ENCODE peak calls at places on chromosomes 6 and 20, in nine cellular contexts. U is pancreas; W is IMR-90; Z is fibroblast of lung; Q is sigmoid colon; F is heart left ventricle; G is HCT116; T is CD8-positive, alpha-beta T cell; C is colonic mucosa. S is an unnamed sample.

GRCh38 chr6:44008821-44009370 is 118.4 kb downstream of the MRPL14 start:
- DNase-seq in U (no peak), W (no peak), Z (no peak), Q (peak; percentile 28), F (no peak), G (no peak), T (no peak), C (no peak), S (no peak)

GRCh38 chr6:143772662-143773061 is 70.5 kb upstream of the LTV1 start:
- DNase-seq in U (no peak), W (no peak), Z (no peak), Q (no peak), F (no peak), G (no peak), T (no peak), C (no peak), S (no peak)

GRCh38 chr6:129102741-129103140 is 219.8 kb downstream of the LAMA2 start:
- DNase-seq in U (no peak), W (peak; percentile 42), Z (peak; percentile 79), Q (peak; percentile 76), F (peak; percentile 65), G (no peak), T (no peak), C (no peak), S (peak; percentile 55)

GRCh38 chr6:163814494-163815364 is 400.2 kb downstream of the QKI start:
- DNase-seq in U (no peak), W (peak; percentile 88), Z (peak; percentile 87), Q (no peak), F (no peak), G (no peak), T (no peak), C (no peak), S (no peak)

GRCh38 chr6:136721467-136721866 is 70.8 kb downstream of the MAP3K5 start:
- DNase-seq in U (no peak), W (no peak), Z (no peak), Q (no peak), F (no peak), G (no peak), T (no peak), C (no peak), S (no peak)

GRCh38 chr20:50508171-50508761 is 1.9 kb upstream of the PTPN1 start:
- DNase-seq in U (no peak), W (no peak), Z (no peak), Q (peak; percentile 15), F (no peak), G (no peak), T (no peak), C (no peak), S (no peak)

GRCh38 chr20:801678-802077 is 31.8 kb upstream of the FAM110A start:
- DNase-seq in U (no peak), W (no peak), Z (no peak), Q (no peak), F (no peak), G (no peak), T (no peak), C (no peak), S (no peak)

GRCh38 chr6:329888-330691 is 37.8 kb downstream of the DUSP22 start:
- DNase-seq in U (no peak), W (peak; percentile 22), Z (peak; percentile 18), Q (peak; percentile 78), F (no peak), G (no peak), T (no peak), C (no peak), S (peak; percentile 16)

GRCh38 chr6:166453651-166454050 is 70.9 kb upstream of the MPC1 start:
- DNase-seq in U (no peak), W (no peak), Z (no peak), Q (no peak), F (no peak), G (no peak), T (no peak), C (no peak), S (no peak)

GRCh38 chr6:6474170-6474920 is 114.2 kb upstream of the LY86 start:
- DNase-seq in U (no peak), W (no peak), Z (no peak), Q (no peak), F (no peak), G (no peak), T (no peak), C (no peak), S (peak; percentile 20)

GRCh38 chr6:138648127-138648526 is 125.4 kb upstream of the CCDC28A start:
- DNase-seq in U (no peak), W (no peak), Z (no peak), Q (no peak), F (no peak), G (no peak), T (no peak), C (no peak), S (no peak)

GRCh38 chr6:105164418-105164817 is 15.4 kb downstream of the POPDC3 start:
- DNase-seq in U (no peak), W (peak; percentile 53), Z (peak; percentile 26), Q (no peak), F (no peak), G (no peak), T (no peak), C (no peak), S (no peak)

GRCh38 chr20:8757146-8757545 is 311.7 kb upstream of the PLCB4 start:
- DNase-seq in U (no peak), W (peak; percentile 85), Z (peak; percentile 69), Q (no peak), F (no peak), G (no peak), T (no peak), C (no peak), S (no peak)

GRCh38 chr6:84967389-84967788 is 203.0 kb upstream of the TBX18 start:
- DNase-seq in U (peak; percentile 5), W (peak; percentile 15), Z (peak; percentile 57), Q (no peak), F (no peak), G (peak; percentile 48), T (no peak), C (no peak), S (no peak)

GRCh38 chr6:50936277-50936681 is 117.6 kb downstream of the TFAP2B start:
- DNase-seq in U (no peak), W (no peak), Z (no peak), Q (no peak), F (no peak), G (no peak), T (no peak), C (no peak), S (no peak)

GRCh38 chr6:3752538-3753227 is 1.2 kb upstream of the PXDC1 start:
- DNase-seq in U (no peak), W (no peak), Z (no peak), Q (peak; percentile 82), F (no peak), G (no peak), T (no peak), C (no peak), S (no peak)

GRCh38 chr6:33418690-33419291 is 884 bp upstream of the CUTA start:
- DNase-seq in U (no peak), W (peak; percentile 42), Z (no peak), Q (no peak), F (no peak), G (no peak), T (no peak), C (no peak), S (no peak)
- TF ChIP-seq CTCF in U (no peak), W (no peak), Z (no peak), Q (no peak), F (no peak), G (peak; percentile 3), T (no peak), C (no peak), S (no peak)

DNA sequence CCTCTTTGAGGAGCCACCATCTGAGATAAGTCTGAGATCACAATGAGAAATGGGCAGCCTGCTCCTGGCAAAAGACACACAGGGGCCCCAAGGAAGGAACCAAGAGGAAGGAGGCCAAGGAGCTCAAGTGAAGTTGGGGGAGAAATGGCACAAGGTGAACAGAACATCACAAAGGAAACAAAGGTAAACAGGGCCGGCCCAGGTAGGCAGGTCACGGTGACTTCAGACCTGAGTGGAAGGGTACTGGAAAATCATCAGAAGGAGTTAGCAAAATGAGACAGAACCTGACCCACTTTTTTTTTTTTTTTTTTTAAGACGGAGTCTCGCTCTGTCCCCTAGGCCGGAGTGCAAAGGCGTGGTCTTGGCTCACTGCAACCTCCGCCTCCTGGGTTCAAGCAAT is 11.3 kb downstream of the ZMYND8 start:
- DNase-seq in U (no peak), W (no peak), Z (no peak), Q (no peak), F (no peak), G (no peak), T (no peak), C (no peak), S (no peak)
- H3K27me3 ChIP-seq in U (no peaks in the 10 kb centered on the region), W (no peaks in the 10 kb centered on the region), Z (no peaks in the 10 kb centered on the region), Q (no peaks in the 10 kb centered on the region), F (no peaks in the 10 kb centered on the region), G (no peaks in the 10 kb centered on the region), T (no peaks in the 10 kb centered on the region), C (no peaks in the 10 kb centered on the region), S (no peaks in the 10 kb centered on the region)

DNA sequence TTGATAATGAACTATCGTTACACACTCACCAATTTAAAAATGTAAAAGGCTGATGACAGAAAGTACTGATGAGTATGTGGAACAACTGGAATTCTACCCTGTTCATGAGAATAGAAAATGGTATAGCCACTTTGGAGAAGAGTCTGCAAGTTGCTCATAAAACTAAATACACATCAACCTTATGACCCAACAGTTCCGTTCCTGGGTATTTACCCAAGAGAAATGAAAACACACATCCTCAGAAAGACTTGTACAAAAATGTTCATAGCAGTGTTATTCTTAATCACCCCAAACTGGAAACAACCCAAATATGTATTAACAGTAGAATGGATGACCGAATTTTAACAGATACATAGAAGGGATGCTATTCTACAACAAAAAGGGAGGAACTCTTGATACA is 145.7 kb upstream of the LRFN2 start:
- DNase-seq in U (no peak), W (no peak), Z (no peak), Q (no peak), F (no peak), G (no peak), T (no peak), C (no peak), S (no peak)
- H3K4me3 ChIP-seq in U (no peak overlapping the region), W (no peak overlapping the region), Z (no peak overlapping the region), Q (no peak overlapping the region), F (no peak overlapping the region), G (no peak overlapping the region), T (no peak overlapping the region), C (no peak overlapping the region), S (no peak overlapping the region)

DNA sequence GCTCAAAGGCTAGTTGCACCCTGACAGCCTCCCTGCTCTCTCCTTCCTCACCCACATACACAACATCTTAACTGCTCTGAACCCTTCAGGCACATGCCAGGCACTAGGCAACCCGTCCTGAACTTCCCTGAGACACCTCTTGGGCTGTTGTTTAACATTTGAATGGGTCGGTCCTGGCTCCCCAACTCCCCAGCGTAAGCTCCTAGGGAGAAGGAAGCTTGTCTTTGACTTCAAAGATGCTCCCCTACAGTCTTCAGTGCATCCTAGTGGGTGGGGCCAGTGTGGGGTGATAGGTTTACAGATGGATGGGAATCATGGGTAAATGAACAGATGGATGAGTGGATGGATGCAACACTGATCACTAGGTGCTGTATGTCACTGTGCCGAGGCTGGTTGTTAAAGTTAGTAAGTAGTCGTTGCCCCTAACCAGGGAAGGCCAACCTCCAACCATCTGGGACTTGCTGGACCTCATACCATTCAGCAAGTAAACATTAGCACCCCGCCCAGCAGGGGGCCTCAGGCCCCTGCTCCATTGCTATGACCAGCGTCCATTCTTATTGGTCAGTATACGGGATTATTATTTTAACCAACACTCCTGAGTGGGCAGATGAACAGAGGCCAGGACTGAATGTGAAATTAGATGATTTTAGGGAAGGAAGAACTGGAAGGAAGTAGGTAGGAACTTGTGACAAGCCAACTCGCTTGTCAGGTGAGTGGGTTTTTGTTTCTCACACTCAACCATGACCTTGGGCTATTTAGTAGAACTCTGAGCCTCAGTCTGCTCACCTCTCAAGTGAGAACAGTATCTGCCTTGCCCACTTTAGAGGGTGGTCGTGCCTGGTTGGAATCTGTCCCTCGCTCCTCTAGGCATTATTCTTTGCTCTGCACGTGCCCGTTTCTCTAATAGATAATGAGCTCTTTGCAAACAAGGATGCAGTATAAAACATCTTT is 82.9 kb upstream of the FOXP4 start:
- DNase-seq in U (peak; percentile 61), W (peak; percentile 77), Z (peak; percentile 70), Q (peak; percentile 83), F (peak; percentile 69), G (peak; percentile 27), T (no peak), C (peak; percentile 66), S (peak; percentile 73)
- TF ChIP-seq CTCF in U (peak; percentile 60), W (peak; percentile 92), Z (peak; percentile 62), Q (peak; percentile 39), F (peak; percentile 54), G (peak; percentile 49), T (no peak), C (peak; percentile 55), S (peak; percentile 77)